ENCODE peak calls at places on chromosomes 6 and 20, in ten cellular contexts. K is endothelial cell, C is Calu3, X is renal cortical epithelial cell, V is NCI-H774, Q is HL-60, N is NCI-H1092 treated with DMSO at 0.1 percent for 48 hours, M is Peyer's patch, O is nephron progenitor cell, J is caudate nucleus. E is an unnamed sample.

GRCh38 chr6:33080127-33081089 is 4.6 kb downstream of the HLA-DPB1 start:
- DNase-seq in K (peak; percentile 55), C (no peak), X (peak; percentile 56), V (no peak), Q (no peak), N (no peak), M (peak; percentile 80), O (peak; percentile 58), J (peak; percentile 30), E (peak; percentile 17)

GRCh38 chr6:72968704-72969103 is 256.6 kb downstream of the KHDC1L start:
- DNase-seq in K (no peak), C (no peak), X (peak; percentile 89), V (peak; percentile 36), Q (no peak), N (no peak), M (no peak), O (no peak), J (no peak), E (peak; percentile 99)

GRCh38 chr6:133187657-133188453 is 53.3 kb upstream of the EYA4 start:
- DNase-seq in K (no peak), C (no peak), X (no peak), V (no peak), Q (no peak), N (no peak), M (no peak), O (no peak), J (no peak), E (peak; percentile 15)

GRCh38 chr6:80319286-80319685 is 212.8 kb downstream of the BCKDHB start:
- DNase-seq in K (no peak), C (no peak), X (no peak), V (no peak), Q (no peak), N (no peak), M (no peak), O (no peak), J (no peak), E (peak; percentile 50)

GRCh38 chr6:24154121-24154520 is 28.1 kb downstream of the NRSN1 start:
- DNase-seq in K (no peak), C (no peak), X (peak; percentile 74), V (no peak), Q (no peak), N (no peak), M (no peak), O (no peak), J (no peak), E (peak; percentile 81)

GRCh38 chr6:161442381-161442858 is 168.6 kb upstream of the AGPAT4 start:
- DNase-seq in K (no peak), C (no peak), X (peak; percentile 47), V (no peak), Q (no peak), N (no peak), M (no peak), O (no peak), J (no peak), E (no peak)

GRCh38 chr6:37868447-37868825 is 48.9 kb downstream of the ZFAND3 start:
- DNase-seq in K (no peak), C (no peak), X (peak; percentile 84), V (no peak), Q (no peak), N (no peak), M (no peak), O (no peak), J (no peak), E (peak; percentile 87)

GRCh38 chr20:3181270-3181669 is 7.9 kb upstream of the LZTS3 start:
- DNase-seq in K (no peak), C (no peak), X (no peak), V (no peak), Q (no peak), N (no peak), M (no peak), O (no peak), J (no peak), E (no peak)

GRCh38 chr20:8867346-8867745 is 201.5 kb upstream of the PLCB4 start:
- DNase-seq in K (no peak), C (peak; percentile 6), X (no peak), V (no peak), Q (no peak), N (no peak), M (no peak), O (no peak), J (no peak), E (no peak)

GRCh38 chr20:11849270-11849920 is 68.3 kb upstream of the BTBD3 start:
- DNase-seq in K (no peak), C (no peak), X (peak; percentile 14), V (peak; percentile 17), Q (no peak), N (peak; percentile 60), M (no peak), O (no peak), J (no peak), E (peak; percentile 29)

GRCh38 chr20:52118233-52118632 is 73.3 kb downstream of the ZFP64 start:
- DNase-seq in K (no peak), C (no peak), X (no peak), V (no peak), Q (no peak), N (no peak), M (no peak), O (no peak), J (no peak), E (no peak)

GRCh38 chr6:165638530-165638929 is 24.5 kb downstream of the PDE10A start:
- DNase-seq in K (no peak), C (no peak), X (no peak), V (no peak), Q (no peak), N (no peak), M (no peak), O (no peak), J (no peak), E (no peak)

GRCh38 chr6:54970337-54970736 is 123.8 kb downstream of the FAM83B start:
- DNase-seq in K (no peak), C (no peak), X (peak; percentile 65), V (no peak), Q (no peak), N (no peak), M (no peak), O (no peak), J (no peak), E (peak; percentile 88)

GRCh38 chr20:59082981-59083380 is 40.4 kb upstream of the PRELID3B start:
- DNase-seq in K (no peak), C (no peak), X (peak; percentile 15), V (no peak), Q (no peak), N (no peak), M (no peak), O (no peak), J (no peak), E (peak; percentile 86)

GRCh38 chr6:157519255-157520116 is 138.5 kb downstream of the ZDHHC14 start:
- DNase-seq in K (no peak), C (no peak), X (no peak), V (no peak), Q (no peak), N (no peak), M (no peak), O (no peak), J (no peak), E (peak; percentile 38)

GRCh38 chr6:27505209-27506027 is 32.5 kb upstream of the ZNF184 start:
- DNase-seq in K (peak; percentile 49), C (peak; percentile 88), X (peak; percentile 44), V (peak; percentile 78), Q (no peak), N (peak; percentile 1), M (peak; percentile 63), O (peak; percentile 51), J (no peak), E (peak; percentile 88)

GRCh38 chr20:51462566-51463276 is 79.8 kb downstream of the NFATC2 start:
- DNase-seq in K (no peak), C (no peak), X (no peak), V (no peak), Q (no peak), N (peak; percentile 40), M (peak; percentile 69), O (no peak), J (peak; percentile 46), E (no peak)

GRCh38 chr6:105814745-105815536 is 271.2 kb upstream of the PRDM1 start:
- DNase-seq in K (no peak), C (no peak), X (no peak), V (peak; percentile 18), Q (no peak), N (no peak), M (no peak), O (no peak), J (no peak), E (no peak)

GRCh38 chr6:44594471-44594870 is 207.0 kb downstream of the CDC5L start:
- DNase-seq in K (no peak), C (no peak), X (no peak), V (no peak), Q (no peak), N (no peak), M (no peak), O (peak; percentile 9), J (no peak), E (no peak)